ENCODE peak calls at places on chromosomes 16 and 17, in four cellular contexts. W, O, H and L are unnamed samples.

GRCh38 chr16:324201-324450 is 28.4 kb downstream of the AXIN1 start:
- DNase-seq in W (no peak), O (no peak), H (no peak), L (no peak)

GRCh38 chr17:61837175-61838051 is 25.9 kb downstream of the BRIP1 start:
- DNase-seq in W (peak; percentile 46), O (peak; percentile 50), H (peak; percentile 85), L (no peak)

GRCh38 chr16:48542020-48542473 is 67.9 kb downstream of the N4BP1 start:
- DNase-seq in W (peak; percentile 88), O (no peak), H (peak; percentile 75), L (no peak)

GRCh38 chr17:64147110-64148016 is 17.4 kb upstream of the ERN1 start:
- DNase-seq in W (no peak), O (no peak), H (peak; percentile 51), L (no peak)

GRCh38 chr16:87324411-87325275 is 7.5 kb upstream of the C16orf95 start:
- DNase-seq in W (no peak), O (peak; percentile 50), H (peak; percentile 33), L (peak; percentile 49)

GRCh38 chr16:80277182-80277581 is 263.6 kb upstream of the DYNLRB2 start:
- DNase-seq in W (no peak), O (no peak), H (no peak), L (no peak)

GRCh38 chr17:1197379-1197778 is 17.6 kb upstream of the ABR start:
- DNase-seq in W (peak; percentile 57), O (no peak), H (peak; percentile 91), L (no peak)

GRCh38 chr16:57147381-57148191 is 38.3 kb downstream of the PSME3IP1 start:
- DNase-seq in W (peak; percentile 69), O (no peak), H (peak; percentile 27), L (no peak)

GRCh38 chr17:8209909-8210760 is at the start of gene AURKB:
- DNase-seq in W (peak; percentile 96), O (peak; percentile 91), H (peak; percentile 97), L (peak; percentile 91)

GRCh38 chr17:20294120-20294519 is 173.2 kb downstream of the LGALS9B start:
- DNase-seq in W (no peak), O (no peak), H (no peak), L (no peak)

GRCh38 chr17:64146418-64147109 is 16.6 kb upstream of the ERN1 start:
- DNase-seq in W (peak; percentile 84), O (peak; percentile 50), H (peak; percentile 79), L (no peak)

GRCh38 chr16:27238016-27238587 is 30.5 kb downstream of the NSMCE1 start:
- DNase-seq in W (peak; percentile 81), O (no peak), H (no peak), L (no peak)

GRCh38 chr17:41691031-41691777 is 2.5 kb downstream of the EIF1 start:
- DNase-seq in W (no peak), O (peak; percentile 44), H (no peak), L (peak; percentile 39)
- H3K4me3 ChIP-seq in W (no peak overlapping the region), O (peak overlapping the region; percentile 98), H (no peak overlapping the region), L (no peak overlapping the region)

GRCh38 chr16:66652661-66653060 is 43.9 kb downstream of the CMTM4 start:
- DNase-seq in W (no peak), O (no peak), H (peak; percentile 25), L (no peak)

GRCh38 chr16:66651474-66651765 is 45.1 kb downstream of the CMTM4 start:
- DNase-seq in W (no peak), O (no peak), H (peak; percentile 10), L (no peak)

GRCh38 chr16:66656547-66656946 is 40.0 kb downstream of the CMTM4 start:
- DNase-seq in W (no peak), O (no peak), H (no peak), L (no peak)

GRCh38 chr16:66651965-66652364 is 44.6 kb downstream of the CMTM4 start:
- DNase-seq in W (no peak), O (no peak), H (no peak), L (no peak)

DNA sequence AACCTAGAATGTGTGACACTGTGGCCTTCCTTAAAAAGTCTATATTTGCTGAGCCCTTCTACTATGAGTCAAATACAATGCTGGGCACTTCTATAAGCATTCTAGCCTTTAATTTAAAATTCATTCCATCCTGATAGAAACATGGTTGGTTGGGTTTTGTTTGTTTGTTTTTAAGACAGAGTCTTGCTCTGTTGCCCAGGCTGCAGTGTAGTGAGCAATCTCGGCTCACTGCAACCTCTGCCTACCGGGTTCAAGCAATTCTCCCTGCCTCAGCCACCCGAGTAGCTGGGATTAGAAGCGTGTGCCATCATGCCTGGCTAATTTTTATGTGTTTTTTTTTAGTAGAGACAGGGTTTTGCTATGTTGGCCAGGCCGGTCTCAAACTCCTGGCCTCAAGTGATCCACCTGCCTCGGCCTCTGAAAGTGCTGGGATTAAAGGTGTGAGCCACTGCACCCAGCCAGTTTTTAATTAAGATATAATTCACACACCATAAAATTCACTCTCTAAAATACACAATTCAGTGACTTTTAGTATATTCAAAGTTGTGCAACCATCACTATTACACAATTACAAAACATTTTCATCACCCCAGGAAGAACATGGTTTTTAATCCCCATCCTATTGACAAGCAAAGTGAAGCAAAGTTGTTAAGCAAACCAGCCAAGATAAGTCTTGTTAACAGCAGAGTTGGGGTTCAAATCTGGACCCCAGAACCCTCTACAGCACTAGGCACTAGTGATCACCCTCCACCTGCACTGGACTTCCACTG is 42.8 kb downstream of the CMTM4 start:
- DNase-seq in W (no peak), O (no peak), H (peak; percentile 50), L (no peak)
- H3K4me1 ChIP-seq in W (no peaks in the 10 kb centered on the region), O (peaks cover 8% of the 10 kb centered on the region), H (peaks cover 5% of the 10 kb centered on the region), L (no peaks in the 10 kb centered on the region)

DNA sequence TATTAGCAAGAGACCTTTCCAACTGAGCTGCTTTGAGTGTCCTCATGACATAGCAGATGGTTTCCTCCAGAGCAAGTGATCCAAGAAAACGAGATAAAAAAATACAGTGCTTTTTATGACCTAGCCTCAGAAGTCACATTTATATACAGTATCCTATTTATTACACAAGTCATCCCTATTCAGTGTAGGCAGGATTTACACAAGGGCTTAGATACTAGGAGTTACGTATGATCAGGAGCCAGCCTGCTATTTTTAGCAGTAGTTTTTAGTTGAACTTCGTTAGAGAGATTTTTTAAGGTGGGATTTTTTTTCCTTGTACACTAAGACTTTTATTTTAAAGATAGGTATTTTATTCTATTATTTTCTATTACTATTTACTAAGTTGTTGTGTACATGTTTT is 58.4 kb downstream of the PHKB start:
- DNase-seq in W (no peak), O (no peak), H (peak; percentile 3), L (no peak)
- H3K4me3 ChIP-seq in W (no peak overlapping the region), O (no peak overlapping the region), H (no peak overlapping the region), L (no peak overlapping the region)

GRCh38 chr17:81859906-81860755 is at the start of gene P4HB:
- DNase-seq in W (peak; percentile 99), O (no peak), H (peak; percentile 14), L (no peak)
- H3K4me1 ChIP-seq in W (peaks cover 6% of the 10 kb centered on the region), O (peaks cover 33% of the 10 kb centered on the region), H (peaks cover 16% of the 10 kb centered on the region), L (peaks cover 20% of the 10 kb centered on the region)

DNA sequence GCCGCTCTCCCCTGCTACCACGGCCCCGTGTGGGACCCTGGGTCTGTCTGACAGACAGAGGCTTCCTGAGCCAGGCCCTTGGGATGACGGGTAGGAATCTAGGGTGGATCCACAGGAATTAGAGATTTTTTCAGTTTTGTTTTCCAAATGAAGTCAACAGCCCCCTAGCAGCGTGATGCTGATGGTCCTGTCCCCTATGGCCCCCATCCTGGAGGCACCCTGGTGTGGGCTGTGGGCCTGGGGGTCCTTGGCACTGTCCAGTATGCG is 15.5 kb downstream of the CENPX start:
- DNase-seq in W (no peak), O (no peak), H (no peak), L (no peak)
- H3K4me3 ChIP-seq in W (no peak overlapping the region), O (no peak overlapping the region), H (no peak overlapping the region), L (no peak overlapping the region)

GRCh38 chr17:48051278-48051677 is 3.1 kb downstream of the NFE2L1 start:
- DNase-seq in W (peak; percentile 69), O (no peak), H (no peak), L (no peak)

GRCh38 chr17:48051706-48052486 is 3.7 kb downstream of the NFE2L1 start:
- DNase-seq in W (peak; percentile 77), O (no peak), H (peak; percentile 99), L (no peak)

GRCh38 chr17:48054238-48055185 is 6.4 kb downstream of the NFE2L1 start:
- DNase-seq in W (peak; percentile 86), O (no peak), H (peak; percentile 90), L (no peak)

GRCh38 chr17:48053758-48054237 is 5.6 kb downstream of the NFE2L1 start:
- DNase-seq in W (no peak), O (no peak), H (no peak), L (no peak)

DNA sequence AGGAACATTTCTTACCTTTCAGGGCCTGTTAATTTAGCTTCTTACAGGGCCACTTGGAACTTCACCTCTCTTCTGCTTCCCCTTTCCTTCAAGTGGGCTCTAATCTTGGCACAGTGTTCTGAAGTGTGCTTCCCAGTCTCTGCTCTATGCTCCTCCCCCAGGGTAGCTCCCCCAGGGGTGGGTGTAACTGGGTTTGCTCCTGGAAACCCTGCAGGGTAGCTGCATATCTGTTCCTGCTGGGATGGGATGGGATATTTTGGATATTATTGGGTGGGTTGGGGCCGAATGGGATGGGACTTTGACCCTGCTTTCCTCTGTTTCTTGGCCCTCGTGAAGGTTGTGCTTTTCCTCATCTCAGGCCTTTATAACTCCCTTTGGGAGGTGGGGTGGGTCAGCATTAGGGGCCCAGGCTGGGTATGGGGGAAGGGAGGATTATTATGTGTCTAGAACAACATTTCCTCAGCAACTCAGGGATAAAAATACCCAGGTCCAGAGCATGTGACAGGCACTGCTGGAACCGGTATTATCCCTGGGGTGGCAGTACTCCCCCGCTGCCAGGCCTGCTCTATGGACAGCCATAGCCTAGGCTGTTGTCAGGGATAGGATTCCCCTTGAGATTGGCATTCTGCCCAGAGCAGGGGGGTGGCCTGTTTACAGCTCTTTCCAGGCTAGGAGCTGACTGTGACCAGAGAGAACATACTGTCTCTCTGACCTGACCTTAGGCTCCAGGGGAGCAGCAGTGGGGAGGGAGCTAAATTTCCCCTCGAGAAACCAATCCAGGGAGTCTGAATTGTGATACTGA is 5.0 kb downstream of the NFE2L1 start:
- DNase-seq in W (peak; percentile 91), O (no peak), H (peak; percentile 62), L (no peak)
- H3K4me1 ChIP-seq in W (peaks cover 29% of the 10 kb centered on the region), O (peaks cover 41% of the 10 kb centered on the region), H (peaks cover 45% of the 10 kb centered on the region), L (peaks cover 10% of the 10 kb centered on the region)

DNA sequence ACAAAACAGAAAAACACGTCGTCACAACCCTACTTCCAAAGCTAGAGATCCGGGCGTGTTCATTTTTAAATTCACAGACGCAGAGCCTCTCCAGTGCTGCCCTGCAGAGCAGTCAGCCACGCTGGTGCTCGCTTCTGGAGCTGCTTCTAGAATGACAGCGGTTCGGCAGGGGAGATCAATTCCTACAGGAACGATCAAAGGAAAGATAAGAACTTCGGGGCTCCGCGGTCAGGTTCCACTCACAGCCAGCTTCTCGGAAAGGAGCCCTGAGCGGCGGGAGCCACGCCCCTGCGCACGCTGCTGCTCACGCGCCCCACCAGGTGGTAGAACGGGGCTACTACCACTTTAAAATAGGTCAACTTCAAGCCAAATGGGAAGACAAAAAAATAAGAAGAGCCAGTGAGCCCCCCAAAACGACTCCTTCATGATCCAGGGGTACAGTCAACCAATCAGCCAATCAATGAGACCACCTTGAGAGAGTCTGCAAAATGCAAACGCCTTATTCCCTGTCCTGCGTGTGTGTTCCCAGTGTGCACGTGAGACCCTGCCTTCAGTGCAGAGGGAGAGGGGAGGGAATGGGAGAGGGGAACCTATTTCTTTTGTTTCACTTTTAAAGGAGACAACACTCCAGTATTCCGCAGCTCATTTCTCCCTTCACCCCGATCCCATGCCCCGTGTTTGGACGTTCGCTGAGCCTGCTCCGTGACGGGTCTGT is 209.7 kb downstream of the RBFOX3 start:
- DNase-seq in W (peak; percentile 81), O (peak; percentile 68), H (peak; percentile 57), L (peak; percentile 78)
- H3K4me3 ChIP-seq in W (peak overlapping the region; percentile 42), O (peak overlapping the region; percentile 67), H (no peak overlapping the region), L (peak overlapping the region; percentile 57)

GRCh38 chr17:55690105-55690508 is 32.6 kb downstream of the TMEM100 start:
- DNase-seq in W (no peak), O (no peak), H (peak; percentile 24), L (no peak)
- H3K4me1 ChIP-seq in W (no peaks in the 10 kb centered on the region), O (no peaks in the 10 kb centered on the region), H (peaks cover 16% of the 10 kb centered on the region), L (no peaks in the 10 kb centered on the region)

GRCh38 chr17:44314524-44314868 is 6.1 kb downstream of the RUNDC3A start:
- DNase-seq in W (no peak), O (no peak), H (no peak), L (no peak)
- H3K4me3 ChIP-seq in W (no peak overlapping the region), O (no peak overlapping the region), H (peak overlapping the region; percentile 38), L (peak overlapping the region; percentile 47)